ENCODE peak calls at places on chromosomes 4 and X, in four cellular contexts. G, U, M and Z are unnamed samples.

GRCh38 chr4:56650259-56651070 is 30.6 kb downstream of the HOPX start:
- DNase-seq in U (no peak), G (no peak), M (peak; percentile 2), Z (no peak)

GRCh38 chr4:77958897-77959296 is 96.3 kb downstream of the MRPL1 start:
- DNase-seq in M (no peak), G (no peak), U (no peak), Z (no peak)

GRCh38 chrX:35617836-35618235 is 180.3 kb upstream of the MAGEB16 start:
- DNase-seq in M (no peak), G (no peak), U (no peak), Z (no peak)

GRCh38 chrX:20059467-20060128 is 57.1 kb downstream of the MAP7D2 start:
- DNase-seq in M (no peak), U (no peak), G (no peak), Z (no peak)

GRCh38 chr4:91681544-91681943 is 622.2 kb upstream of the GRID2 start:
- DNase-seq in U (no peak), M (no peak), G (no peak), Z (no peak)

GRCh38 chr4:22515888-22516541 is at the start of gene ADGRA3:
- DNase-seq in M (peak; percentile 78), G (no peak), U (peak; percentile 39), Z (peak; percentile 81)

GRCh38 chr4:148330161-148330560 is 112.1 kb downstream of the NR3C2 start:
- DNase-seq in U (no peak), G (no peak), M (no peak), Z (no peak)

GRCh38 chrX:129606918-129607317 is 47.8 kb downstream of the APLN start:
- DNase-seq in M (peak; percentile 79), U (no peak), G (peak; percentile 42), Z (no peak)

GRCh38 chr4:73698217-73698616 is 42.2 kb upstream of the CXCL8 start:
- DNase-seq in U (no peak), G (no peak), M (peak; percentile 16), Z (no peak)

GRCh38 chrX:152993933-152994332 is at the start of gene PNMA5:
- DNase-seq in M (no peak), U (no peak), G (no peak), Z (no peak)

GRCh38 chr4:2281575-2282343 is 19.9 kb upstream of the MXD4 start:
- DNase-seq in U (no peak), M (no peak), G (peak; percentile 84), Z (peak; percentile 12)

GRCh38 chr4:1321946-1322650 is 24.9 kb upstream of the UVSSA start:
- DNase-seq in M (no peak), G (no peak), U (no peak), Z (peak; percentile 5)

GRCh38 chr4:3462790-3463415 is at the start of gene DOK7:
- DNase-seq in M (no peak), U (no peak), G (no peak), Z (peak; percentile 87)

GRCh38 chr4:23847158-23847557 is 42.7 kb downstream of the PPARGC1A start:
- DNase-seq in G (no peak), U (no peak), M (no peak), Z (no peak)

GRCh38 chrX:9928083-9928482 is 39.1 kb upstream of the CLDN34 start:
- DNase-seq in U (no peak), G (no peak), M (no peak), Z (no peak)

GRCh38 chr4:96170198-96170597 is 330.3 kb downstream of the PDHA2 start:
- DNase-seq in M (no peak), G (no peak), U (no peak), Z (no peak)

GRCh38 chrX:97841544-97842179 is 958.0 kb downstream of the RPA4 start:
- DNase-seq in M (no peak), U (no peak), G (no peak), Z (peak; percentile 26)

GRCh38 chr4:38124961-38125360 is 164.8 kb downstream of the PTTG2 start:
- DNase-seq in G (no peak), M (no peak), U (no peak), Z (no peak)

GRCh38 chr4:147714575-147715401 is 17.1 kb upstream of the ARHGAP10 start:
- DNase-seq in U (no peak), M (no peak), G (no peak), Z (peak; percentile 70)

GRCh38 chrX:154008521-154008920 is 11.2 kb downstream of the IRAK1 start:
- DNase-seq in G (no peak), U (no peak), M (no peak), Z (no peak)

GRCh38 chrX:48086119-48086518 is 14.7 kb upstream of the ZNF630 start:
- DNase-seq in U (no peak), M (no peak), G (no peak), Z (no peak)

GRCh38 chr4:48315728-48316630 is 25.4 kb upstream of the SLAIN2 start:
- DNase-seq in G (no peak), U (peak; percentile 34), M (peak; percentile 60), Z (no peak)

GRCh38 chr4:185143596-185143969 is 517 bp downstream of the SLC25A4 start:
- DNase-seq in M (peak; percentile 51), G (no peak), U (no peak), Z (peak; percentile 94)

GRCh38 chrX:45274576-45274975 is 73.9 kb upstream of the DIPK2B start:
- DNase-seq in U (no peak), M (no peak), G (no peak), Z (no peak)